ENCODE peak calls at places on chromosomes 6 and 20, in six cellular contexts. B, E, W, D, Z and C are unnamed samples.

GRCh38 chr6:13395272-13396237 is 67.2 kb upstream of the TBC1D7 start:
- DNase-seq in B (no peak), E (peak), W (peak), D (peak), Z (no peak), C (peak)

GRCh38 chr6:25354078-25354940 is 75.1 kb downstream of the CARMIL1 start:
- DNase-seq in B (no peak), E (peak), W (no peak), D (no peak), Z (no peak), C (no peak)

GRCh38 chr6:145247677-145248419 is 487.5 kb downstream of the EPM2A start:
- DNase-seq in B (no peak), E (peak), W (no peak), D (peak), Z (no peak), C (no peak)

GRCh38 chr6:22568854-22569253 is 512 bp upstream of the HDGFL1 start:
- DNase-seq in B (no peak), E (no peak), W (no peak), D (no peak), Z (no peak), C (no peak)

GRCh38 chr6:15176816-15177215 is 69.1 kb upstream of the JARID2 start:
- DNase-seq in B (no peak), E (no peak), W (no peak), D (no peak), Z (no peak), C (no peak)

GRCh38 chr6:84052883-84053241 is 19.3 kb downstream of the MRAP2 start:
- DNase-seq in B (no peak), E (no peak), W (no peak), D (no peak), Z (no peak), C (no peak)

GRCh38 chr20:60088236-60088635 is 130.0 kb downstream of the CDH26 start:
- DNase-seq in B (no peak), E (no peak), W (no peak), D (no peak), Z (no peak), C (no peak)

GRCh38 chr20:6381887-6382286 is 259.1 kb upstream of the FERMT1 start:
- DNase-seq in B (no peak), E (no peak), W (no peak), D (no peak), Z (no peak), C (no peak)

GRCh38 chr20:63895886-63896135 is 885 bp downstream of the DNAJC5 start:
- DNase-seq in B (no peak), E (no peak), W (no peak), D (no peak), Z (no peak), C (no peak)

GRCh38 chr6:35262596-35262995 is 3.1 kb downstream of the ZNF76 start:
- DNase-seq in B (no peak), E (no peak), W (no peak), D (peak), Z (no peak), C (no peak)

GRCh38 chr20:52103911-52104545 is 87.6 kb downstream of the ZFP64 start:
- DNase-seq in B (no peak), E (no peak), W (no peak), D (no peak), Z (peak), C (no peak)

GRCh38 chr6:125812394-125813231 is 21.9 kb downstream of the NCOA7 start:
- DNase-seq in B (no peak), E (peak), W (no peak), D (peak), Z (no peak), C (peak)

GRCh38 chr20:38805958-38806854 is 709 bp downstream of the PPP1R16B start:
- DNase-seq in B (no peak), E (no peak), W (peak), D (no peak), Z (peak), C (no peak)

GRCh38 chr20:37481610-37482009 is 39.4 kb upstream of the NNAT start:
- DNase-seq in B (no peak), E (no peak), W (no peak), D (no peak), Z (no peak), C (no peak)

GRCh38 chr20:53865905-53866786 is 204.2 kb downstream of the BCAS1 start:
- DNase-seq in B (peak), E (no peak), W (peak), D (no peak), Z (no peak), C (peak)

GRCh38 chr6:142296975-142297604 is 4.7 kb upstream of the ADGRG6 start:
- DNase-seq in B (no peak), E (no peak), W (no peak), D (no peak), Z (no peak), C (no peak)

GRCh38 chr6:34585512-34586045 is 29.4 kb upstream of the SPDEF start:
- DNase-seq in B (no peak), E (peak), W (no peak), D (no peak), Z (no peak), C (peak)

GRCh38 chr20:8798505-8798904 is 270.4 kb upstream of the PLCB4 start:
- DNase-seq in B (no peak), E (peak), W (no peak), D (no peak), Z (no peak), C (peak)

GRCh38 chr6:66496659-66497058 is 789.6 kb upstream of the EYS start:
- DNase-seq in B (peak), E (no peak), W (no peak), D (no peak), Z (no peak), C (no peak)

GRCh38 chr6:143536461-143536865 is 24.9 kb upstream of the FUCA2 start:
- DNase-seq in B (peak), E (no peak), W (peak), D (peak), Z (peak), C (no peak)

GRCh38 chr6:152472325-152472724 is 164.8 kb downstream of the SYNE1 start:
- DNase-seq in B (no peak), E (no peak), W (no peak), D (no peak), Z (no peak), C (no peak)

GRCh38 chr20:59193325-59193724 is 29.7 kb downstream of the ZNF831 start:
- DNase-seq in B (no peak), E (no peak), W (no peak), D (no peak), Z (no peak), C (no peak)

GRCh38 chr6:33414592-33415271 is 3.2 kb downstream of the CUTA start:
- DNase-seq in B (no peak), E (no peak), W (no peak), D (no peak), Z (no peak), C (no peak)

GRCh38 chr6:120026791-120027190 is 677.2 kb upstream of the MAN1A1 start:
- DNase-seq in B (no peak), E (no peak), W (no peak), D (no peak), Z (no peak), C (no peak)

GRCh38 chr6:169428532-169428931 is 174.9 kb upstream of the THBS2 start:
- DNase-seq in B (no peak), E (no peak), W (no peak), D (no peak), Z (no peak), C (no peak)

GRCh38 chr6:17737704-17738252 is 31.1 kb upstream of the NUP153 start:
- DNase-seq in B (no peak), E (no peak), W (no peak), D (no peak), Z (no peak), C (no peak)

GRCh38 chr20:59772931-59773913 is 160.2 kb downstream of the SYCP2 start:
- DNase-seq in B (no peak), E (no peak), W (no peak), D (no peak), Z (no peak), C (no peak)

GRCh38 chr20:53839423-53840176 is 230.8 kb downstream of the BCAS1 start:
- DNase-seq in B (no peak), E (no peak), W (peak), D (no peak), Z (peak), C (no peak)

GRCh38 chr6:1577146-1577680 is 32.5 kb upstream of the FOXC1 start:
- DNase-seq in B (no peak), E (no peak), W (no peak), D (no peak), Z (no peak), C (no peak)

GRCh38 chr6:116036075-116036773 is 24.5 kb downstream of the FRK start:
- DNase-seq in B (no peak), E (no peak), W (no peak), D (no peak), Z (no peak), C (no peak)